ENCODE peak calls at places on chromosomes 1 and 21, in four cellular contexts. L, T, Z and X are unnamed samples.

GRCh38 chr1:160449494-160449893 is 49.1 kb downstream of the VANGL2 start:
- DNase-seq in L (no peak), T (no peak), Z (no peak), X (no peak)

GRCh38 chr1:212512731-212513559 is 80.2 kb downstream of the NENF start:
- DNase-seq in L (no peak), T (no peak), Z (no peak), X (no peak)

GRCh38 chr1:155277896-155278688 is 829 bp downstream of the HCN3 start:
- DNase-seq in L (peak; percentile 93), T (peak; percentile 87), Z (peak; percentile 78), X (peak; percentile 52)

GRCh38 chr1:54332781-54333585 is 73.2 kb downstream of the SSBP3 start:
- DNase-seq in L (no peak), T (no peak), Z (no peak), X (no peak)

GRCh38 chr1:21628798-21629393 is 40.3 kb downstream of the RAP1GAP start:
- DNase-seq in L (no peak), T (no peak), Z (peak; percentile 48), X (no peak)

GRCh38 chr1:181423301-181423918 is 59.9 kb upstream of the CACNA1E start:
- DNase-seq in L (peak; percentile 5), T (no peak), Z (no peak), X (peak; percentile 38)

GRCh38 chr1:15157524-15158399 is 4.2 kb downstream of the TMEM51 start:
- DNase-seq in L (no peak), T (no peak), Z (no peak), X (no peak)

GRCh38 chr1:202765726-202766125 is 42.5 kb downstream of the KDM5B start:
- DNase-seq in L (no peak), T (no peak), Z (no peak), X (no peak)

GRCh38 chr1:168136709-168137514 is at the start of gene GPR161:
- DNase-seq in L (no peak), T (peak; percentile 87), Z (peak; percentile 58), X (peak; percentile 48)

GRCh38 chr1:232335261-232335660 is 294.7 kb downstream of the SIPA1L2 start:
- DNase-seq in L (no peak), T (no peak), Z (no peak), X (no peak)

GRCh38 chr1:222314839-222315238 is 233.1 kb downstream of the HHIPL2 start:
- DNase-seq in L (no peak), T (no peak), Z (no peak), X (no peak)
- H3K27me3 ChIP-seq in L (no peaks in the 10 kb centered on the region), T (no peaks in the 10 kb centered on the region), Z (no peaks in the 10 kb centered on the region), X (no peaks in the 10 kb centered on the region)

GRCh38 chr1:219897914-219898313 is 30.4 kb downstream of the SLC30A10 start:
- DNase-seq in L (no peak), T (no peak), Z (no peak), X (no peak)
- TF ChIP-seq POLR2A in L (no peak), T (no peak), Z (no peak), X (no peak)

DNA sequence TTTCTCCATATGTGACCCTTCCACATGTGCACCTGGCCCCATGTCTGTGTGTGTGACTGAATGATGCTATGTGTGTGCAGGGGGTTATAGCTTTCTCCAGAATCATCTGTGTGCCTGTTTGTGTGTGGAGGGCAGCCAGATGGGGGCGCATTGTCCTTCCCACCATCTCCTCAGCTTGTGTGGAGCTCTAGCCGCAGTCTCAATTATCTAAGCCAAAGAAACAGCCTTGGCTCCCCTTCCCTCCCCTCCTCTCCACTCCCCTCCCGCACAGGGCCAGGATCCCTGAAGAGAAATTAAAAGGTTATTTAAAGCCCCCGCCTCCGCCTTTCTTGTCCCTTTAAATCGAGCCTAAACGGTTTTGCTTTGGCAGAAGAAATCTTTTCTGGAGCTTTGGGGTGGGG is 1.8 kb upstream of the DMBX1 start:
- DNase-seq in L (no peak), T (peak; percentile 23), Z (peak; percentile 49), X (no peak)
- H3K27me3 ChIP-seq in L (peaks cover 96% of the 10 kb centered on the region), T (peaks cover 97% of the 10 kb centered on the region), Z (no peaks in the 10 kb centered on the region), X (peaks cover 45% of the 10 kb centered on the region)

GRCh38 chr21:31897311-31897710 is 24.5 kb downstream of the HUNK start:
- DNase-seq in L (no peak), T (no peak), Z (no peak), X (no peak)

GRCh38 chr21:31898898-31899630 is 26.2 kb downstream of the HUNK start:
- DNase-seq in L (no peak), T (no peak), Z (no peak), X (no peak)

GRCh38 chr21:31902438-31902837 is 29.6 kb downstream of the HUNK start:
- DNase-seq in L (no peak), T (no peak), Z (no peak), X (no peak)

GRCh38 chr21:31901342-31901741 is 28.5 kb downstream of the HUNK start:
- DNase-seq in L (no peak), T (no peak), Z (no peak), X (no peak)

GRCh38 chr21:31900121-31900895 is 27.5 kb downstream of the HUNK start:
- DNase-seq in L (no peak), T (no peak), Z (peak; percentile 59), X (peak; percentile 61)
- TF ChIP-seq POLR2A in L (no peak), T (no peak), Z (peak; percentile 44), X (no peak)